ENCODE peak calls at places on chromosomes 7 and 10, in five cellular contexts. One of them, this sample, is unnamed.

GRCh38 chr7:76424413-76425111 is at the start of gene ZP3:
- DNase-seq in HepG2: no peak
- DNase-seq in GM12891: no peak
- DNase-seq in H1: no peak
- DNase-seq in GM12878: peak
- DNase-seq in this sample: no peak

GRCh38 chr7:87000344-87000743 is 59.1 kb downstream of the ELAPOR2 start:
- DNase-seq in H1: no peak
- DNase-seq in GM12891: no peak
- DNase-seq in HepG2: no peak
- DNase-seq in GM12878: no peak
- DNase-seq in this sample: no peak

GRCh38 chr10:5364916-5365434 is at the start of gene UCN3:
- DNase-seq in GM12891: no peak
- DNase-seq in H1: no peak
- DNase-seq in HepG2: no peak
- DNase-seq in GM12878: no peak
- DNase-seq in this sample: no peak

GRCh38 chr7:32618987-32619386 is 123.7 kb downstream of the AVL9 start:
- DNase-seq in GM12878: no peak
- DNase-seq in H1: no peak
- DNase-seq in GM12891: no peak
- DNase-seq in HepG2: no peak
- DNase-seq in this sample: no peak

GRCh38 chr10:101073631-101074030 is 11.8 kb downstream of the KAZALD1 start:
- DNase-seq in HepG2: no peak
- DNase-seq in GM12891: no peak
- DNase-seq in GM12878: no peak
- DNase-seq in H1: no peak
- DNase-seq in this sample: no peak

GRCh38 chr10:24665001-24665400 is 58.7 kb downstream of the ARHGAP21 start:
- DNase-seq in H1: no peak
- DNase-seq in GM12891: no peak
- DNase-seq in HepG2: no peak
- DNase-seq in GM12878: no peak
- DNase-seq in this sample: no peak

GRCh38 chr7:24894670-24895221 is 85.2 kb downstream of the OSBPL3 start:
- DNase-seq in H1: peak
- DNase-seq in GM12891: no peak
- DNase-seq in GM12878: no peak
- DNase-seq in HepG2: no peak
- DNase-seq in this sample: no peak

GRCh38 chr7:40059057-40059456 is 75.4 kb downstream of the MPLKIP start:
- DNase-seq in GM12878: no peak
- DNase-seq in H1: no peak
- DNase-seq in GM12891: no peak
- DNase-seq in HepG2: no peak
- DNase-seq in this sample: no peak

GRCh38 chr7:107579881-107580715 is at the start of gene BCAP29:
- DNase-seq in HepG2: peak
- DNase-seq in H1: peak
- DNase-seq in GM12891: peak
- DNase-seq in GM12878: no peak
- DNase-seq in this sample: peak

GRCh38 chr10:34593955-34594354 is 221.1 kb downstream of the PARD3 start:
- DNase-seq in HepG2: no peak
- DNase-seq in GM12891: no peak
- DNase-seq in GM12878: no peak
- DNase-seq in H1: no peak
- DNase-seq in this sample: no peak

GRCh38 chr7:144022169-144022568 is 22.0 kb downstream of the OR6B1 start:
- DNase-seq in HepG2: no peak
- DNase-seq in GM12878: no peak
- DNase-seq in H1: no peak
- DNase-seq in GM12891: no peak
- DNase-seq in this sample: no peak

GRCh38 chr10:72639441-72639873 is 13.6 kb upstream of the MICU1 start:
- DNase-seq in GM12878: no peak
- DNase-seq in GM12891: peak
- DNase-seq in HepG2: no peak
- DNase-seq in H1: no peak
- DNase-seq in this sample: no peak

GRCh38 chr7:46291601-46292150 is 370.6 kb upstream of the IGFBP3 start:
- DNase-seq in GM12891: no peak
- DNase-seq in HepG2: no peak
- DNase-seq in GM12878: peak
- DNase-seq in H1: no peak
- DNase-seq in this sample: no peak

GRCh38 chr10:65719790-65720189 is 1206.0 kb upstream of the LRRTM3 start:
- DNase-seq in GM12878: no peak
- DNase-seq in GM12891: no peak
- DNase-seq in H1: no peak
- DNase-seq in HepG2: no peak
- DNase-seq in this sample: no peak

GRCh38 chr10:25024528-25024927 is 8.1 kb downstream of the THNSL1 start:
- DNase-seq in GM12878: no peak
- DNase-seq in H1: no peak
- DNase-seq in GM12891: no peak
- DNase-seq in HepG2: no peak
- DNase-seq in this sample: no peak

GRCh38 chr7:134527979-134528371 is 608 bp downstream of the AKR1B10 start:
- DNase-seq in GM12891: no peak
- DNase-seq in GM12878: no peak
- DNase-seq in HepG2: peak
- DNase-seq in H1: no peak
- DNase-seq in this sample: no peak

GRCh38 chr7:142908921-142909870 is 23.7 kb upstream of the TRPV6 start:
- DNase-seq in HepG2: no peak
- DNase-seq in GM12891: no peak
- DNase-seq in H1: no peak
- DNase-seq in GM12878: no peak
- DNase-seq in this sample: no peak

GRCh38 chr7:14047709-14048399 is 58.4 kb upstream of the ETV1 start:
- DNase-seq in GM12891: no peak
- DNase-seq in H1: no peak
- DNase-seq in HepG2: no peak
- DNase-seq in GM12878: no peak
- DNase-seq in this sample: no peak

GRCh38 chr7:115831371-115831770 is 199.2 kb downstream of the TFEC start:
- DNase-seq in HepG2: no peak
- DNase-seq in GM12891: no peak
- DNase-seq in GM12878: no peak
- DNase-seq in H1: no peak
- DNase-seq in this sample: no peak

GRCh38 chr7:34100661-34101060 is 195.3 kb downstream of the BMPER start:
- DNase-seq in H1: no peak
- DNase-seq in GM12878: no peak
- DNase-seq in GM12891: no peak
- DNase-seq in HepG2: no peak
- DNase-seq in this sample: no peak

GRCh38 chr7:2794836-2795636 is 49.1 kb downstream of the GNA12 start:
- DNase-seq in GM12891: no peak
- DNase-seq in HepG2: no peak
- DNase-seq in GM12878: no peak
- DNase-seq in H1: no peak
- DNase-seq in this sample: no peak

GRCh38 chr10:43903451-43903850 is 254.8 kb upstream of the ZNF32 start:
- DNase-seq in H1: no peak
- DNase-seq in GM12878: no peak
- DNase-seq in HepG2: no peak
- DNase-seq in GM12891: no peak
- DNase-seq in this sample: no peak

GRCh38 chr7:16644987-16645592 is 464 bp downstream of the ANKMY2 start:
- DNase-seq in GM12891: no peak
- DNase-seq in HepG2: no peak
- DNase-seq in GM12878: no peak
- DNase-seq in H1: peak
- DNase-seq in this sample: no peak

GRCh38 chr7:27181176-27181520 is 3.9 kb downstream of the HOXA11 start:
- DNase-seq in GM12891: no peak
- DNase-seq in H1: no peak
- DNase-seq in HepG2: no peak
- DNase-seq in GM12878: no peak
- DNase-seq in this sample: no peak

GRCh38 chr10:124740374-124741280 is 3.6 kb downstream of the FAM53B start:
- DNase-seq in GM12891: no peak
- DNase-seq in GM12878: no peak
- DNase-seq in H1: no peak
- DNase-seq in HepG2: peak
- DNase-seq in this sample: no peak

GRCh38 chr10:20891338-20891714 is 5.8 kb downstream of the NEBL start:
- DNase-seq in H1: no peak
- DNase-seq in GM12878: no peak
- DNase-seq in HepG2: no peak
- DNase-seq in GM12891: no peak
- DNase-seq in this sample: no peak

GRCh38 chr10:20890009-20890408 is 7.1 kb downstream of the NEBL start:
- DNase-seq in GM12891: no peak
- DNase-seq in HepG2: no peak
- DNase-seq in GM12878: no peak
- DNase-seq in H1: no peak
- DNase-seq in this sample: no peak

GRCh38 chr10:20892011-20892585 is 5.0 kb downstream of the NEBL start:
- DNase-seq in GM12891: no peak
- DNase-seq in H1: no peak
- DNase-seq in GM12878: no peak
- DNase-seq in HepG2: no peak
- DNase-seq in this sample: no peak

GRCh38 chr10:20888620-20889337 is 8.3 kb downstream of the NEBL start:
- DNase-seq in HepG2: no peak
- DNase-seq in H1: no peak
- DNase-seq in GM12891: no peak
- DNase-seq in GM12878: no peak
- DNase-seq in this sample: no peak

DNA sequence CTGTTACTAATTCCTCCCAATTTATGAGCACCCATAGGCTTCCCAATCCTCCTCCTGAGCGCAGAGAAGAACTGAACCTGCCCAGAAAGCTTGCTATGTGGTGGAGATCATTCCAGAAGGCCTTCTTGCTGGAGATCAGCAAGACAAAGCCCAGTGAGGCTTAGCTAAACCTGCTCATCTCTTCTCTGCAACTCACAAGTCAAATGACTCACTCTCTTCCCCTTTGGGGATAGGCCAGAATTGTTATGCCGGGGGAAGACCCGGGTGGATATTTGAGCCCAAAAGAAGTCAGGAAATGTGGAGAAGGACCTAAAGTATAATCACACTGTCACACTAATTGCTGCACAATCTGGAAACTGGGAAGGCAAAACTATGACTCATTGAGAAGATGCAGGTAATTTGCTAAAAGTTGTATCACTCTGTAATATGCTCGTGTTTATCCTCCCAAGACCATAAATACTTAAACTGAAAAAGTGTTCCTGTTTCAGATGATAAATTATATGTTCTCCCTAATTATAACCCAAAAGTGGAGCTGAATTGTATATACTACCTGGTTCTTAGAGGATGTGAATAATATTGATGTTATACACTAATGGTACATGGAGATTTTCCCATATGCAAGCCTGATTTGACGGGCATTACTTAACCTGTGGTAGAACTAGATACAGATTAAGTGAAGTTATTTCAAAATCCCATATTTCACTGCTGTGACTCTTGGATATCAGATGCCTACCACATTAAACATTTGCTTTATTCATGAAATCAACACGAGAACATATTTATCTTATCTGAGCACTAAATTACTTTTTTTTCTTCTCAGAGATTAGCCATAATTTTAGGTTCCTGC is 6.4 kb downstream of the NEBL start:
- DNase-seq in HepG2: no peak
- DNase-seq in GM12891: no peak
- DNase-seq in H1: no peak
- DNase-seq in GM12878: no peak
- DNase-seq in this sample: no peak
- TF ChIP-seq TAF1 in HepG2: no peak
- TF ChIP-seq TAF1 in GM12891: no peak
- TF ChIP-seq TAF1 in H1: no peak
- TF ChIP-seq TAF1 in GM12878: no peak
- TF ChIP-seq TAF1 in this sample: no peak

GRCh38 chr10:97575101-97575668 is 2.6 kb downstream of the ANKRD2 start:
- DNase-seq in GM12891: no peak
- DNase-seq in H1: no peak
- DNase-seq in GM12878: no peak
- DNase-seq in HepG2: no peak
- DNase-seq in this sample: no peak

GRCh38 chr10:97573021-97573420 is 442 bp downstream of the ANKRD2 start:
- DNase-seq in GM12878: no peak
- DNase-seq in H1: no peak
- DNase-seq in HepG2: no peak
- DNase-seq in GM12891: no peak
- DNase-seq in this sample: no peak

GRCh38 chr10:97572214-97572989 is at the start of gene ANKRD2:
- DNase-seq in GM12891: peak
- DNase-seq in H1: peak
- DNase-seq in GM12878: no peak
- DNase-seq in HepG2: peak
- DNase-seq in this sample: peak

GRCh38 chr10:97573672-97574071 is 1.1 kb downstream of the ANKRD2 start:
- DNase-seq in H1: no peak
- DNase-seq in HepG2: no peak
- DNase-seq in GM12878: no peak
- DNase-seq in GM12891: no peak
- DNase-seq in this sample: no peak

GRCh38 chr10:97574374-97575100 is 2.0 kb downstream of the ANKRD2 start:
- DNase-seq in GM12878: no peak
- DNase-seq in GM12891: no peak
- DNase-seq in HepG2: peak
- DNase-seq in H1: no peak
- DNase-seq in this sample: no peak
- TF ChIP-seq POLR2AphosphoS5 in GM12878: no peak
- TF ChIP-seq POLR2AphosphoS5 in GM12891: no peak
- TF ChIP-seq POLR2AphosphoS5 in HepG2: no peak
- TF ChIP-seq POLR2AphosphoS5 in H1: no peak
- TF ChIP-seq POLR2AphosphoS5 in this sample: no peak

GRCh38 chr7:131232768-131233167 is 94.9 kb upstream of the MKLN1 start:
- DNase-seq in H1: no peak
- DNase-seq in GM12878: no peak
- DNase-seq in HepG2: no peak
- DNase-seq in GM12891: no peak
- DNase-seq in this sample: no peak

GRCh38 chr7:131234719-131235488 is 92.8 kb upstream of the MKLN1 start:
- DNase-seq in HepG2: no peak
- DNase-seq in GM12891: no peak
- DNase-seq in GM12878: no peak
- DNase-seq in H1: no peak
- DNase-seq in this sample: no peak

GRCh38 chr7:131235489-131236317 is 92.0 kb upstream of the MKLN1 start:
- DNase-seq in HepG2: peak
- DNase-seq in GM12891: no peak
- DNase-seq in GM12878: no peak
- DNase-seq in H1: no peak
- DNase-seq in this sample: no peak

GRCh38 chr7:131233193-131233592 is 94.5 kb upstream of the MKLN1 start:
- DNase-seq in GM12878: no peak
- DNase-seq in H1: no peak
- DNase-seq in HepG2: no peak
- DNase-seq in GM12891: no peak
- DNase-seq in this sample: no peak

GRCh38 chr7:131231381-131232220 is 96.1 kb upstream of the MKLN1 start:
- DNase-seq in GM12878: peak
- DNase-seq in H1: no peak
- DNase-seq in GM12891: peak
- DNase-seq in HepG2: no peak
- DNase-seq in this sample: peak
- TF ChIP-seq TAF1 in GM12878: no peak
- TF ChIP-seq TAF1 in H1: no peak
- TF ChIP-seq TAF1 in GM12891: no peak
- TF ChIP-seq TAF1 in HepG2: no peak
- TF ChIP-seq TAF1 in this sample: no peak

GRCh38 chr7:43636093-43636492 is 53.2 kb downstream of the STK17A start:
- DNase-seq in GM12891: no peak
- DNase-seq in HepG2: peak
- DNase-seq in H1: no peak
- DNase-seq in GM12878: no peak
- DNase-seq in this sample: no peak
- TF ChIP-seq POLR2AphosphoS5 in GM12891: no peak
- TF ChIP-seq POLR2AphosphoS5 in HepG2: no peak
- TF ChIP-seq POLR2AphosphoS5 in H1: no peak
- TF ChIP-seq POLR2AphosphoS5 in GM12878: no peak
- TF ChIP-seq POLR2AphosphoS5 in this sample: no peak

This sample was measured in GM12892.